ENCODE peak calls at places on chromosomes 6 and 20, in four cellular contexts. E is WERI-Rb-1, N is hepatocyte, H is body of pancreas. M is an unnamed sample.

GRCh38 chr20:944774-945410 is 28.8 kb upstream of the ANGPT4 start:
- DNase-seq in H (no peak), N (peak; percentile 23), E (no peak), M (peak; percentile 62)

GRCh38 chr6:97053643-97054411 is 129.3 kb downstream of the KLHL32 start:
- DNase-seq in E (no peak), H (no peak), N (peak; percentile 26), M (no peak)

GRCh38 chr6:139472341-139473038 is 98.0 kb upstream of the CITED2 start:
- DNase-seq in H (peak; percentile 21), E (no peak), N (no peak), M (no peak)

GRCh38 chr20:59273699-59274380 is 26.6 kb upstream of the EDN3 start:
- DNase-seq in N (no peak), E (no peak), H (no peak), M (no peak)

GRCh38 chr6:3960754-3961361 is 111.7 kb downstream of the FAM50B start:
- DNase-seq in N (no peak), E (no peak), H (no peak), M (no peak)

GRCh38 chr6:17470953-17471335 is 77.5 kb downstream of the CAP2 start:
- DNase-seq in H (no peak), N (peak; percentile 23), E (no peak), M (no peak)

GRCh38 chr6:38796006-38796405 is 80.9 kb downstream of the DNAH8 start:
- DNase-seq in E (no peak), N (no peak), H (no peak), M (no peak)

GRCh38 chr6:167200806-167201205 is 43.0 kb upstream of the GPR31 start:
- DNase-seq in E (no peak), H (no peak), N (no peak), M (peak; percentile 35)

GRCh38 chr6:47042238-47042843 is at the start of gene ADGRF1:
- DNase-seq in H (peak; percentile 52), E (no peak), N (peak; percentile 33), M (no peak)

GRCh38 chr20:38184098-38184497 is 19.0 kb upstream of the TGM2 start:
- DNase-seq in H (no peak), N (no peak), E (no peak), M (peak; percentile 12)

GRCh38 chr20:53611449-53611894 is 17.8 kb upstream of the ZNF217 start:
- DNase-seq in E (no peak), H (peak; percentile 51), N (peak; percentile 70), M (peak; percentile 63)

GRCh38 chr6:45614488-45615285 is 237.0 kb upstream of the SUPT3H start:
- DNase-seq in E (no peak), H (no peak), N (no peak), M (no peak)

GRCh38 chr6:15396808-15397207 is 150.9 kb downstream of the JARID2 start:
- DNase-seq in N (no peak), E (no peak), H (peak; percentile 51), M (no peak)

DNA sequence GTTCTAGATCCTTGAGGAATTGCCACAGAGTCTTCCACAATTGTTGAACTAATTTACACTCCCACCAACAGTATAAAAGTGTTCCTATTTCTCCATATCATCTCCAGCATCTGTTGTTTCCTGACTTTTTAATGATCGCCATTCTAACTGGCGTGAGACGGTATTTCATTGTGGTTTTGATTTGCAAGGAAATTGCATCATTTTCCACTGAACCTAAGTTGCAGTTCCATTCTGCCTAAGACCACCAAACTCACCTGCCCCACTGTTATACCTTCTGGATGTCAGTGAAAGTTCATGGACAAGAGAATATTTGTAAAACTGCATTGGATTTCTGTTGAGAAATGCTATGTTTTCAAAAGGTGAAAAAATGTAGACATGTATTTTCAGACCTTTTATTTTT is 132.9 kb upstream of the ESR1 start:
- DNase-seq in N (no peak), E (no peak), H (no peak), M (no peak)
- H3K4me3 ChIP-seq in N (no peak overlapping the region), E (no peak overlapping the region), H (no peak overlapping the region), M (no peak overlapping the region)

GRCh38 chr6:34200340-34200971 is 36.2 kb upstream of the HMGA1 start:
- DNase-seq in N (no peak), H (no peak), E (no peak), M (peak; percentile 68)

GRCh38 chr6:34196116-34196832 is 40.4 kb upstream of the HMGA1 start:
- DNase-seq in H (peak; percentile 88), E (peak; percentile 91), N (peak; percentile 86), M (peak; percentile 90)

GRCh38 chr6:34196833-34197195 is 39.9 kb upstream of the HMGA1 start:
- DNase-seq in E (no peak), H (no peak), N (no peak), M (no peak)

GRCh38 chr6:34194770-34195169 is 41.9 kb upstream of the HMGA1 start:
- DNase-seq in E (no peak), N (no peak), H (no peak), M (peak; percentile 59)

DNA sequence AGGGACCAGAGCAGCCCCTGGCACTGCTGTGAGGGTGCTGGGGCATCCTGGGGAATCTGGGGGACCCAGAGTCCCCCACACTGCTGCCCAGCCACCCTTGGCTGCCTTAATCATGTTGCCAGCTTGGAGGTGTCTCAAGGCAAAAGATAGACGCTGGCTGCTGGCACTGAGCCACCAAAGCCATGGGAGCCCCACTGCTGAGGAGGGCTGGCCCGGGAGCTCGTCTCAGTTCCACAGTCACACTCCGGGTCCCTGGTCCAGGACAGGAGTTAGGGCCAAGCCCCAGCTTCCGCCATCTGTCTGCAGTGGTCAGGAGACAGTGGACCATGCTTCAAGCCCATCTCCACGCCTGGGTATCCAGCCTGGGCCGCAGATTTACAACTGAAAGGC is 41.0 kb upstream of the HMGA1 start:
- DNase-seq in H (no peak), N (no peak), E (no peak), M (peak; percentile 43)
- H3K4me3 ChIP-seq in H (no peak overlapping the region), N (no peak overlapping the region), E (peak overlapping the region; percentile 19), M (no peak overlapping the region)

GRCh38 chr6:137487947-137488735 is 6.1 kb downstream of the OLIG3 start:
- DNase-seq in E (no peak), N (no peak), H (no peak), M (peak; percentile 79)
- H3K4me3 ChIP-seq in E (peak overlapping the region; percentile 31), N (no peak overlapping the region), H (no peak overlapping the region), M (peak overlapping the region; percentile 67)

GRCh38 chr20:49483706-49484101 is 1.2 kb upstream of the KCNB1 start:
- DNase-seq in H (no peak), N (peak; percentile 13), E (no peak), M (peak; percentile 76)
- H3K4me3 ChIP-seq in H (no peak overlapping the region), N (no peak overlapping the region), E (peak overlapping the region; percentile 70), M (peak overlapping the region; percentile 69)

GRCh38 chr6:113674075-113674474 is 183.1 kb upstream of the MARCKS start:
- DNase-seq in E (no peak), N (no peak), H (peak; percentile 37), M (no peak)

GRCh38 chr6:113671440-113671839 is 185.7 kb upstream of the MARCKS start:
- DNase-seq in N (no peak), H (no peak), E (no peak), M (no peak)

GRCh38 chr6:113676057-113676456 is 181.1 kb upstream of the MARCKS start:
- DNase-seq in H (peak; percentile 31), N (no peak), E (no peak), M (no peak)

GRCh38 chr6:113669641-113670040 is 187.5 kb upstream of the MARCKS start:
- DNase-seq in H (no peak), N (no peak), E (no peak), M (no peak)

GRCh38 chr6:113672691-113673149 is 184.4 kb upstream of the MARCKS start:
- DNase-seq in H (peak; percentile 55), N (no peak), E (no peak), M (no peak)
- H3K4me3 ChIP-seq in H (no peak overlapping the region), N (no peak overlapping the region), E (no peak overlapping the region), M (no peak overlapping the region)

GRCh38 chr6:30644769-30645168 is 2.2 kb upstream of the C6orf136 start:
- DNase-seq in E (no peak), H (no peak), N (no peak), M (no peak)

GRCh38 chr6:30647039-30647801 is at the start of gene C6orf136:
- DNase-seq in N (peak; percentile 97), E (peak; percentile 99), H (peak; percentile 77), M (peak; percentile 95)

GRCh38 chr6:30647802-30648460 is 998 bp downstream of the C6orf136 start:
- DNase-seq in E (no peak), N (no peak), H (no peak), M (no peak)

GRCh38 chr6:30646450-30647038 is 389 bp upstream of the C6orf136 start:
- DNase-seq in H (peak; percentile 95), E (peak; percentile 58), N (peak; percentile 35), M (peak; percentile 73)

DNA sequence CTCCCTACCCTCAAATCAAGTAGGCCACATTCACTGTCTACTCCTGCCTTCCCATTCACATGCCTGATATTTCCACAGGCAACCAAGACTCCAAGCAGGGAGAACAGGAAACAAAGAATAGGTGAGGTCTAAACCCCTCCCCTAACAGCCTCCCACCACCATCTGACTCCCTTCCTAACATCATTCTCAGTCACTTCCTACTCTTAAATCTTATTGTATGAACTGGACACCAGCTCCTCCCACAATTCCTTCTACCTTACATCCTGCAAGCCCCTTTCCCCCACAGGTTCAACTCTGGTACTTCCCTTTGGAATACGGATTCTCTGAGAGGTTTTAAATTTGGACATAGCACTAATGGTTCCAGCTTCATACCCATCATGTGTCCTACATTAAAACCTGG is 944 bp upstream of the C6orf136 start:
- DNase-seq in H (no peak), N (no peak), E (no peak), M (no peak)
- H3K4me3 ChIP-seq in H (no peak overlapping the region), N (no peak overlapping the region), E (no peak overlapping the region), M (peak overlapping the region; percentile 95)

DNA sequence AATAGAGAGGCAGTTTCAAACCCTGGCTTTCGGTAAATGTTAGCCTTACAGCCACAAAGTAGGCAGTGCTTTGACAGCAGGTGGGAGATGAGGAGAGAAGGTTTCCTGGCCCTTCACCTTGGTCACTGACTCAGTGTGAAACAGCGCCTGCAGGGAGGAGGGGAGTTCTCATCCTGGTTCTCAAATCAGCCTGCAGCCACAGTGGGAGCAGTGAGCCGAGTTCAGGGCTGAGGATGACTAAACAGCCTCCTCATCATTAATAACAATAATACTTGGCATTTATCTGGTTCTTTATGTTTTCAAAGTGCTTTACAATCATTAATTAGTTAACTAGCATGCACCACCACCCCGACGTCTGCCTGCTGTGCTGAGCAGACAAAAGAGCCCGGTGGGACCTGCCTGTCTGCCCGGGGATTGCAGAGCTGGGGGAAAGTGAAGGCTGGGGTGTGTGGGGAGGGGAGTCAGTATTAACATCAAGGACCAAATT is 59.6 kb downstream of the PRDM1 start:
- DNase-seq in E (no peak), H (no peak), N (no peak), M (peak; percentile 85)
- H3K4me3 ChIP-seq in E (no peak overlapping the region), H (no peak overlapping the region), N (no peak overlapping the region), M (no peak overlapping the region)

GRCh38 chr20:3364323-3365013 is 43.0 kb downstream of the DNAAF9 start:
- DNase-seq in E (no peak), H (no peak), N (no peak), M (no peak)
- H3K4me3 ChIP-seq in E (no peak overlapping the region), H (no peak overlapping the region), N (no peak overlapping the region), M (no peak overlapping the region)

GRCh38 chr6:164911873-164912580 is 397.4 kb downstream of the C6orf118 start:
- DNase-seq in H (no peak), E (no peak), N (no peak), M (no peak)

DNA sequence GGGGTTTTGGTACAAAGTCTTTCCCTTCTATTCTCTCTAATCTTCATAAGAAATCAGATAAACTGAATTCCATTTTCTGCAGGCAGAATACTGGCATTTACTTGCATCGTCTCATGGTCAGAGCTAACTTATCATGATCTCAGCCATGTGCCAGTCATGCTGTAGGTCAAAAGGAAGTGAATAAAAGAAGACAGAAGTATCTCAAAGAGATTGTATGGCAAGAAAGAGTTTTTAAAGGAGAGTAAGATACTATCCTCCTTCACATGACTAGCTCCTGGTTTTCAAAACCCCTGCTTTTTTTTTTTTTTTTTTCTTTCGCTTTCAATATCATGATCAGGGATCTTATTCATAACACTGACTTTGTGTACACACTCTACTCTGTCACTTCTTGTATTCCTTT is 398.3 kb downstream of the C6orf118 start:
- DNase-seq in E (no peak), N (no peak), H (no peak), M (no peak)
- H3K4me3 ChIP-seq in E (no peak overlapping the region), N (no peak overlapping the region), H (no peak overlapping the region), M (no peak overlapping the region)

M was measured in endodermal cell.